ENCODE peak calls at places on chromosome 17, in seven cellular contexts. V is SK-N-SH, K is HCT116, X is K562, B is H1, D is HepG2, E is GM12878. O is an unnamed sample.

GRCh38 chr17:38351412-38352222 is at the start of gene SOCS7:
- DNase-seq in E (peak; percentile 58), D (peak; percentile 95), B (peak; percentile 95), V (peak; percentile 96), X (peak; percentile 96), K (peak; percentile 84), O (peak; percentile 66)

GRCh38 chr17:49858796-49859195 is 10.9 kb upstream of the TAC4 start:
- DNase-seq in E (no peak), V (no peak), X (no peak), K (no peak), B (no peak), D (no peak), O (no peak)

GRCh38 chr17:79627184-79627765 is 16.4 kb upstream of the RBFOX3 start:
- DNase-seq in K (no peak), B (peak; percentile 41), E (no peak), V (peak; percentile 22), X (no peak), D (no peak), O (no peak)

GRCh38 chr17:41894791-41895331 is 23.9 kb downstream of the ACLY start:
- DNase-seq in V (peak; percentile 73), B (no peak), X (no peak), D (no peak), E (no peak), K (no peak), O (no peak)

GRCh38 chr17:31475378-31476162 is 84.1 kb downstream of the RAB11FIP4 start:
- DNase-seq in D (peak; percentile 96), V (no peak), X (no peak), K (no peak), B (no peak), E (no peak), O (no peak)

GRCh38 chr17:79907855-79908254 is 68.6 kb upstream of the CBX4 start:
- DNase-seq in D (no peak), B (no peak), E (no peak), K (no peak), V (no peak), X (no peak), O (no peak)

GRCh38 chr17:38893612-38894011 is 23.8 kb downstream of the LASP1 start:
- DNase-seq in V (no peak), K (no peak), X (no peak), E (no peak), D (no peak), B (no peak), O (no peak)

GRCh38 chr17:39960406-39961053 is 2.3 kb upstream of the GSDMA start:
- DNase-seq in V (no peak), D (peak; percentile 72), E (no peak), B (no peak), X (no peak), K (no peak), O (no peak)

GRCh38 chr17:80984749-80985148 is 6.9 kb upstream of the CHMP6 start:
- DNase-seq in X (no peak), V (no peak), K (peak; percentile 88), D (peak; percentile 68), E (no peak), B (no peak), O (peak; percentile 52)

GRCh38 chr17:50872710-50873424 is 6.7 kb upstream of the TOB1 start:
- DNase-seq in V (no peak), X (no peak), B (no peak), E (no peak), D (no peak), K (no peak), O (no peak)

GRCh38 chr17:3750926-3751325 is 27.2 kb downstream of the HASPIN start:
- DNase-seq in X (no peak), K (no peak), B (no peak), E (no peak), D (no peak), V (no peak), O (no peak)

GRCh38 chr17:75848523-75849303 is 4.5 kb upstream of the UNC13D start:
- DNase-seq in V (peak; percentile 73), E (no peak), X (no peak), K (peak; percentile 64), D (peak; percentile 80), B (peak; percentile 98), O (no peak)

GRCh38 chr17:35051183-35051578 is 12.3 kb downstream of the RFFL start:
- DNase-seq in D (peak; percentile 81), X (peak; percentile 13), B (no peak), E (no peak), K (no peak), V (no peak), O (no peak)

GRCh38 chr17:17161121-17161520 is 45.0 kb downstream of the PLD6 start:
- DNase-seq in E (no peak), D (no peak), K (no peak), X (no peak), V (no peak), B (no peak), O (no peak)
- H3K4me3 ChIP-seq in E (no peak overlapping the region), D (no peak overlapping the region), K (no peak overlapping the region), X (no peak overlapping the region), V (no peak overlapping the region), B (no peak overlapping the region), O (no peak overlapping the region)

GRCh38 chr17:73100363-73100762 is 7.9 kb upstream of the SLC39A11 start:
- DNase-seq in B (no peak), X (no peak), D (no peak), V (no peak), K (no peak), E (no peak), O (no peak)
- TF ChIP-seq YY1 in B (no peak), X (no peak), D (no peak), V (no peak), K (no peak), E (no peak), O (no peak)

GRCh38 chr17:47607481-47607880 is 42.2 kb upstream of the KPNB1 start:
- DNase-seq in B (no peak), D (no peak), V (no peak), E (no peak), X (no peak), K (no peak), O (no peak)

GRCh38 chr17:47604268-47604927 is 45.3 kb upstream of the KPNB1 start:
- DNase-seq in K (no peak), D (no peak), B (no peak), X (no peak), E (no peak), V (peak; percentile 37), O (no peak)

GRCh38 chr17:47603830-47604229 is 45.9 kb upstream of the KPNB1 start:
- DNase-seq in X (no peak), V (no peak), B (no peak), K (no peak), E (no peak), D (no peak), O (no peak)

DNA sequence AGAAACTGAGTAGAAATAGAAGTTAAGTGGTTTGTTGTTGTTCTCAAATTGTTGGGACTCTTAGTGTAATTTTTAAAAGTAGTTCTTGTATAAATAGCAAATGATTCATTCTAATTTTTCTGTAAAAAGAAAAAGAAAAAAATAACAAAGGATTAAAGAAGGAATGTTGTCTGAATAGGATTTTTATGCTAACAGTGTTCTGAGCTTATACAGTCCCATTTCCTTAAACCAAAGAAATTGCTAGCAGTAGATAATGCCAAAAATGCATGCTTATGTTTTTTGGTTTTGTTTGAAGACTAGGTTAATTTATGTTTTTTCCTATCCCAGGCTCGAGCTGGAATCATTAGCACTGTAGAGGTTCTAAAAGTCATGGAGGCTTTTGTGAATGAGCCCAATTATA is 44.7 kb upstream of the KPNB1 start:
- DNase-seq in K (no peak), X (no peak), E (no peak), B (no peak), V (no peak), D (no peak), O (no peak)
- H3K36me3 ChIP-seq in K (peaks cover 49% of the 10 kb centered on the region), X (peaks cover 71% of the 10 kb centered on the region), E (peaks cover 2% of the 10 kb centered on the region), B (peaks cover 19% of the 10 kb centered on the region), V (peaks cover 65% of the 10 kb centered on the region), D (peaks cover 20% of the 10 kb centered on the region), O (peaks cover 90% of the 10 kb centered on the region)

GRCh38 chr17:82832411-82832810 is 7.4 kb downstream of the ZNF750 start:
- DNase-seq in D (no peak), E (no peak), K (no peak), X (no peak), B (no peak), V (no peak), O (no peak)
- H3K4me3 ChIP-seq in D (no peak overlapping the region), E (no peak overlapping the region), K (no peak overlapping the region), X (no peak overlapping the region), B (no peak overlapping the region), V (no peak overlapping the region), O (no peak overlapping the region)

DNA sequence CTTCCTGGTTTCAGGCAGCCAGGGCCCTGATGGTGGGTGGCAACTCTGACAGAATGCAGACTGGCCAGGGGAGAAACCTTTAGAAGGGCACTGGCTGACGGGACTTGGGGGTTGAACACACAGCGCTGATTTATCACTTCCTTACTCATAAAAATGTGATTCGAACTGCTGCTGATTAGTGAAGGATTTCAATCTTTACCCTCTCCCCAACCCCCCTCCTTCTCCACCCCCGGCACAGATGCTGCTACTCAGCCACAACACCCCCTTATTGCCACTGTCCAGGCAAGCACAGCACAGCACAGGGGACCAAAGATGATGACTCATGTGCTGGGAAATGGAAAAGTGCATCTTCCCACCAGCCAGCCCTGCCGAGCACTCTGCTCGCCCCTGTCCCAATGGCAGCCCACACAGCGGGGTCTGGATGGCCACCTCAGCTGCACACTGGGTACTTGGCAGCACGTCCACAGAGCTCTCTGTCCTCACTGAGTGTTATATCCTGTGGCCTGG is 70.1 kb downstream of the SMG6 start:
- DNase-seq in X (no peak), D (no peak), E (no peak), K (no peak), B (no peak), V (no peak), O (no peak)
- TF ChIP-seq YY1 in X (no peak), D (no peak), E (no peak), K (no peak), B (no peak), V (no peak), O (no peak)

GRCh38 chr17:4998027-4998665 is 396 bp downstream of the KIF1C start:
- DNase-seq in K (no peak), E (no peak), X (no peak), B (peak; percentile 85), V (peak; percentile 67), D (peak; percentile 40), O (peak; percentile 22)

GRCh38 chr17:5000237-5000639 is 2.5 kb downstream of the KIF1C start:
- DNase-seq in X (no peak), K (no peak), E (no peak), B (no peak), V (no peak), D (no peak), O (no peak)

GRCh38 chr17:4997302-4998026 is at the start of the genes INCA1 and KIF1C:
- DNase-seq in B (peak; percentile 95), V (peak; percentile 99), E (peak; percentile 42), K (peak; percentile 72), D (peak; percentile 77), X (peak; percentile 90), O (peak; percentile 69)

GRCh38 chr17:4998666-4999428 is 1.1 kb downstream of the KIF1C start:
- DNase-seq in E (no peak), K (no peak), X (peak; percentile 33), D (peak; percentile 86), B (peak; percentile 51), V (no peak), O (no peak)

GRCh38 chr17:4999429-5000093 is 1.8 kb downstream of the KIF1C start:
- DNase-seq in X (no peak), E (no peak), V (no peak), D (no peak), K (no peak), B (no peak), O (no peak)
- H3K36me3 ChIP-seq in X (peaks cover 41% of the 10 kb centered on the region), E (peaks cover 21% of the 10 kb centered on the region), V (peaks cover 34% of the 10 kb centered on the region), D (peaks cover 15% of the 10 kb centered on the region), K (peaks cover 24% of the 10 kb centered on the region), B (peaks cover 22% of the 10 kb centered on the region), O (peaks cover 41% of the 10 kb centered on the region)

O was measured in NT2/D1.